ENCODE peak calls at places on chromosome 4, in four cellular contexts. C, U, F and X are unnamed samples.

GRCh38 chr4:185744946-185745345 is 67.0 kb downstream of the SORBS2 start:
- DNase-seq in C (no peak), U (no peak), F (no peak), X (no peak)

GRCh38 chr4:10083331-10083769 is 33.2 kb downstream of the WDR1 start:
- DNase-seq in C (no peak), U (no peak), F (no peak), X (no peak)

GRCh38 chr4:978957-979701 is 5.8 kb upstream of the DGKQ start:
- DNase-seq in C (no peak), U (no peak), F (no peak), X (no peak)

GRCh38 chr4:16055937-16056336 is 27.9 kb downstream of the PROM1 start:
- DNase-seq in C (no peak), U (peak; percentile 25), F (no peak), X (no peak)

GRCh38 chr4:98446499-98447375 is 185.6 kb downstream of the RAP1GDS1 start:
- DNase-seq in C (peak; percentile 69), U (no peak), F (no peak), X (peak; percentile 38)

GRCh38 chr4:75990129-75990528 is 616 bp downstream of the SDAD1 start:
- DNase-seq in C (no peak), U (no peak), F (no peak), X (no peak)

GRCh38 chr4:121256346-121256745 is 92.2 kb upstream of the TNIP3 start:
- DNase-seq in C (peak; percentile 37), U (no peak), F (no peak), X (peak; percentile 66)

GRCh38 chr4:1056671-1057402 is 45.4 kb downstream of the FGFRL1 start:
- DNase-seq in C (no peak), U (no peak), F (no peak), X (no peak)

GRCh38 chr4:15004701-15005301 is 2.5 kb downstream of the CPEB2 start:
- DNase-seq in C (peak; percentile 28), U (peak; percentile 61), F (peak; percentile 83), X (no peak)

GRCh38 chr4:102578819-102579218 is 77.7 kb downstream of the NFKB1 start:
- DNase-seq in C (no peak), U (peak; percentile 18), F (no peak), X (no peak)

GRCh38 chr4:84258905-84259830 is 239.9 kb downstream of the NKX6-1 start:
- DNase-seq in C (peak; percentile 37), U (no peak), F (no peak), X (no peak)

GRCh38 chr4:1726146-1726934 is 5.0 kb downstream of the TACC3 start:
- DNase-seq in C (peak; percentile 73), U (peak; percentile 90), F (peak; percentile 88), X (peak; percentile 56)

GRCh38 chr4:13892739-13893105 is 265.2 kb upstream of the BOD1L1 start:
- DNase-seq in C (peak; percentile 59), U (no peak), F (no peak), X (no peak)

GRCh38 chr4:88791274-88791673 is 93.6 kb upstream of the NAP1L5 start:
- DNase-seq in C (peak; percentile 36), U (peak; percentile 57), F (no peak), X (peak; percentile 26)